ENCODE peak calls at places on chromosomes 2 and 18, in five cellular contexts. One of them, this sample, is unnamed.

GRCh38 chr2:210428415-210429179 is 48.0 kb downstream of the LANCL1 start:
- DNase-seq in transverse colon: no peak
- DNase-seq in GM12892: no peak
- DNase-seq in HL-60: no peak
- DNase-seq in prostate gland: no peak
- DNase-seq in this sample: no peak

GRCh38 chr2:95323347-95324155 is 26.4 kb downstream of the KCNIP3 start:
- DNase-seq in transverse colon: peak
- DNase-seq in GM12892: no peak
- DNase-seq in HL-60: peak
- DNase-seq in prostate gland: no peak
- DNase-seq in this sample: no peak

GRCh38 chr2:205245652-205246051 is 436.6 kb upstream of the NRP2 start:
- DNase-seq in transverse colon: no peak
- DNase-seq in GM12892: no peak
- DNase-seq in HL-60: no peak
- DNase-seq in prostate gland: no peak
- DNase-seq in this sample: no peak

GRCh38 chr2:108271691-108272253 is 16.9 kb upstream of the SULT1C2 start:
- DNase-seq in transverse colon: peak
- DNase-seq in GM12892: no peak
- DNase-seq in HL-60: no peak
- DNase-seq in prostate gland: peak
- DNase-seq in this sample: no peak

GRCh38 chr2:17877811-17878221 is 651 bp upstream of the KCNS3 start:
- DNase-seq in transverse colon: peak
- DNase-seq in GM12892: peak
- DNase-seq in HL-60: peak
- DNase-seq in prostate gland: peak
- DNase-seq in this sample: no peak

GRCh38 chr2:237229905-237230304 is 144.2 kb downstream of the COPS8 start:
- DNase-seq in transverse colon: no peak
- DNase-seq in GM12892: no peak
- DNase-seq in HL-60: no peak
- DNase-seq in prostate gland: no peak
- DNase-seq in this sample: no peak

GRCh38 chr2:70532244-70532935 is 21.2 kb downstream of the TGFA start:
- DNase-seq in transverse colon: no peak
- DNase-seq in GM12892: no peak
- DNase-seq in HL-60: no peak
- DNase-seq in prostate gland: no peak
- DNase-seq in this sample: no peak

GRCh38 chr2:64807417-64807816 is 153.7 kb upstream of the SERTAD2 start:
- DNase-seq in transverse colon: no peak
- DNase-seq in GM12892: no peak
- DNase-seq in HL-60: no peak
- DNase-seq in prostate gland: no peak
- DNase-seq in this sample: no peak

GRCh38 chr18:78169487-78169886 is 810.1 kb upstream of the SALL3 start:
- DNase-seq in transverse colon: no peak
- DNase-seq in GM12892: no peak
- DNase-seq in HL-60: no peak
- DNase-seq in prostate gland: no peak
- DNase-seq in this sample: no peak

GRCh38 chr2:232336241-232336736 is 42.3 kb upstream of the ALPP start:
- DNase-seq in transverse colon: peak
- DNase-seq in GM12892: no peak
- DNase-seq in HL-60: no peak
- DNase-seq in prostate gland: no peak
- DNase-seq in this sample: no peak

GRCh38 chr2:206971805-206972204 is 32.5 kb downstream of the CPO start:
- DNase-seq in transverse colon: peak
- DNase-seq in GM12892: no peak
- DNase-seq in HL-60: no peak
- DNase-seq in prostate gland: no peak
- DNase-seq in this sample: no peak

GRCh38 chr2:240458044-240458899 is 22.8 kb downstream of the GPC1 start:
- DNase-seq in transverse colon: no peak
- DNase-seq in GM12892: no peak
- DNase-seq in HL-60: no peak
- DNase-seq in prostate gland: no peak
- DNase-seq in this sample: no peak

GRCh38 chr18:79393626-79394401 is 1.9 kb upstream of the NFATC1 start:
- DNase-seq in transverse colon: peak
- DNase-seq in GM12892: no peak
- DNase-seq in HL-60: no peak
- DNase-seq in prostate gland: peak
- DNase-seq in this sample: no peak

GRCh38 chr2:37468139-37468538 is 123.7 kb downstream of the QPCT start:
- DNase-seq in transverse colon: no peak
- DNase-seq in GM12892: no peak
- DNase-seq in HL-60: no peak
- DNase-seq in prostate gland: no peak
- DNase-seq in this sample: no peak

GRCh38 chr2:9892236-9892635 is 49.0 kb downstream of the TAF1B start:
- DNase-seq in transverse colon: no peak
- DNase-seq in GM12892: no peak
- DNase-seq in HL-60: no peak
- DNase-seq in prostate gland: no peak
- DNase-seq in this sample: no peak

GRCh38 chr2:63218800-63219511 is 168.3 kb downstream of the OTX1 start:
- DNase-seq in transverse colon: no peak
- DNase-seq in GM12892: no peak
- DNase-seq in HL-60: no peak
- DNase-seq in prostate gland: no peak
- DNase-seq in this sample: no peak

GRCh38 chr18:70195852-70196434 is 9.5 kb downstream of the RTTN start:
- DNase-seq in transverse colon: peak
- DNase-seq in GM12892: peak
- DNase-seq in HL-60: peak
- DNase-seq in prostate gland: peak
- DNase-seq in this sample: peak

GRCh38 chr2:151363709-151364108 is 6.3 kb downstream of the TNFAIP6 start:
- DNase-seq in transverse colon: no peak
- DNase-seq in GM12892: peak
- DNase-seq in HL-60: peak
- DNase-seq in prostate gland: no peak
- DNase-seq in this sample: no peak
- TF ChIP-seq POLR2AphosphoS5 in transverse colon: no peak
- TF ChIP-seq POLR2AphosphoS5 in GM12892: peak
- TF ChIP-seq POLR2AphosphoS5 in HL-60: peak
- TF ChIP-seq POLR2AphosphoS5 in prostate gland: no peak
- TF ChIP-seq POLR2AphosphoS5 in this sample: no peak

DNA sequence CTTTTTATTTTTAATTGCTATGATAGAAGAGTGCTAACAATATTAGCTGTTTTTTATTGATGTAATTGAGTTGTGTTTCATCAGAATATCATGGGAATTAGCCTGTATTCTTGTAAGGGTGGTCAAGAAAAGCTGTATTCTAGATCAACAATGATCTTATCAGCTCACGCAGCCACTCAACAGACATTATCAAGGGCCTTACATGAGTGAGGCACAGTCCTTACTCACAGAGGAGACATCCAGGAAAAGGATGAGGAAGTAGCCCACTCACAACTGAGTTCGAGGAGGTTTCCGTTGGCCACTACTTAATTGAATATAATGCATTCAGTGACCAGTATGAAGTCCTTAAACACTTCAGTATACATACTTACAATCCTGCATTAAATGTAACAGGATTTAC is 152.5 kb downstream of the AFF3 start:
- DNase-seq in transverse colon: no peak
- DNase-seq in GM12892: no peak
- DNase-seq in HL-60: no peak
- DNase-seq in prostate gland: no peak
- DNase-seq in this sample: no peak
- TF ChIP-seq POLR2AphosphoS5 in transverse colon: no peak
- TF ChIP-seq POLR2AphosphoS5 in GM12892: no peak
- TF ChIP-seq POLR2AphosphoS5 in HL-60: no peak
- TF ChIP-seq POLR2AphosphoS5 in prostate gland: no peak
- TF ChIP-seq POLR2AphosphoS5 in this sample: no peak

DNA sequence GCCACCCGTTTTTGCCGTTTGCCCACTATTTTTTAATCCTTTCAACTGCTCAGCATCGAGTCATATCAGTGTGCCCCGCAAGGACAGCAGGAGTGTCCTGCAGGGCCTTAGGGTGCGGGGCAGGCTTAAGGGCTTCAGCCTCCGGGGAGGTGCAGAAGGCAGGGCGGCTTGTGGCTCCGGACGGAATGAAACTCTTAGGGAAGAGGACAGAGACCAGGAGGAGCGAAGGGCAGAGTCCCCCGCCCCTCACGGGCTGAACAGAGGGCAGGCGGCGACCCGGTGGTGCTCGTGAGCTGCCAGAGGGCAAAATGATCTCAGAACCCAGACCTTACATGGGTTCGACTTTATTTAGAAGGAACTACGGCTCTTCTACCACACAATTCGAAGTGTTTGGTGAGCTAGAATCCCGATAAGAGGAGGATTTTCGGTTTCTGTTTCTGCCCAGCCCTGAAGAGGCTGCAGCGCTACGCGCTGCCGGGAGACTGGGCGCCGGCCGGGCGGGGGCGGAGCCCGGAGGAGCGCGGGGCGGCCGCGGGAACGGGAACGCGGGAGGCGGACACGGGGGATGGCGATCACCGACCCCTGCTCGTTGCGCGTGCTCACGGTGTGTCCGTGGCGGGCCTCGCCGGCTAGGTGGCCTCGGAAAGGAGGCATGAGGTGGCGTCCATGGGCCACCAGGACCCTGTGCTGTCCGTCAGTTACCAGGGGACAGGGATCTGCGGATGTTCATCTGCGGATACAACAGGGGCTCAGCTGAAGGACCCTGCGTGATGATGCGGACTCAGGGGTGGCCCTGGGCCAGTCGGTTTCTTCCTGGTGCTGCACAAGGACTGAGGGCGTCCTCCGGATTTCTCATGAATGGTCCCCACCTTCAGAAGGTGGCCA is 4.3 kb upstream of the SP100 start:
- DNase-seq in transverse colon: peak
- DNase-seq in GM12892: peak
- DNase-seq in HL-60: peak
- DNase-seq in prostate gland: peak
- DNase-seq in this sample: no peak
- TF ChIP-seq POLR2AphosphoS5 in transverse colon: peak
- TF ChIP-seq POLR2AphosphoS5 in GM12892: peak
- TF ChIP-seq POLR2AphosphoS5 in HL-60: no peak
- TF ChIP-seq POLR2AphosphoS5 in prostate gland: peak
- TF ChIP-seq POLR2AphosphoS5 in this sample: no peak

GRCh38 chr2:179438653-179439052 is 174.0 kb upstream of the SESTD1 start:
- DNase-seq in transverse colon: no peak
- DNase-seq in GM12892: no peak
- DNase-seq in HL-60: no peak
- DNase-seq in prostate gland: no peak
- DNase-seq in this sample: no peak
- TF ChIP-seq POLR2AphosphoS5 in transverse colon: no peak
- TF ChIP-seq POLR2AphosphoS5 in GM12892: no peak
- TF ChIP-seq POLR2AphosphoS5 in HL-60: no peak
- TF ChIP-seq POLR2AphosphoS5 in prostate gland: no peak
- TF ChIP-seq POLR2AphosphoS5 in this sample: no peak

DNA sequence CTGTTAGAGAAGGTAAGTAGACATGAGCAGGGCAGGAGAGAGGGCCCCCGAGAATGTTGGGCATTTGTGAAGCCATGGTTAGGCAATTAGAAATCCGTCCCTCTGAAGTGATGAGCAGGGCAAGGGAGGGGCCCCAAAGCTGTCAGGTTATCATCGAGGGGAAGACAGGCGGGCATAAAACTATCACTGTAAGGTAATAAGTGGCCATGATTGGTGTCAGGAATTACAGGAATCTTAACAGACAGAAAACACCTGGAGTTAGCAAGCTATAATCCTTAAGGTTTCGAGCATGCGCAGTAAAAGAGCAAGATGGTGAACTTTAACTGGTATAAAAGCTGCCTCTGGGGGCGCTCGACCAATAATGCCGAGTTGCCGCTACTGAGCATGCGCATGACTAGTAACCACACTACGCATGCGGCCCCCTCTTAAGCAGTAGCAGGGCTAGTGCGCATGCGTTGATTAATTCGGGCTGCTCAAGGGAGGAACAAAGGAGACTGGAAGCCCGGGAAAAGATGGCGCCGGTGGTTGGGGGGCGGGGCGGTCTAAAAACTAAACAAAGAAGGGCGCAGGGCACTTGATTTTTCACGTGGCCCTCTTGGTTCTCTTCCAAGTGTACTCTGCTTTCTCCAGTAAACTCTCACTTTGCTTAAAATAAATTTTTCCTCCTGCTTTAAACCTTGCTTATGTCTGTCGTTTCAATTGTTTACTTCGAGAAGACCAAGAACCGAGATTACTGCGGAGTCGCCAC is 5.5 kb downstream of the XRCC5 start:
- DNase-seq in transverse colon: peak
- DNase-seq in GM12892: peak
- DNase-seq in HL-60: peak
- DNase-seq in prostate gland: peak
- DNase-seq in this sample: peak
- TF ChIP-seq POLR2AphosphoS5 in transverse colon: no peak
- TF ChIP-seq POLR2AphosphoS5 in GM12892: peak
- TF ChIP-seq POLR2AphosphoS5 in HL-60: peak
- TF ChIP-seq POLR2AphosphoS5 in prostate gland: peak
- TF ChIP-seq POLR2AphosphoS5 in this sample: peak